ENCODE peak calls at places on chromosomes 2 and 18, in ten cellular contexts. N, T, W, O, H, R, G, B, J and Z are unnamed samples.

GRCh38 chr2:225002039-225002655 is 40.1 kb downstream of the DOCK10 start:
- DNase-seq in N (peak; percentile 61), T (no peak), W (peak; percentile 78), O (peak; percentile 43), H (peak; percentile 78), R (peak; percentile 92), G (peak; percentile 84), B (no peak), J (peak; percentile 89), Z (peak; percentile 70)

GRCh38 chr2:96906719-96907404 is 37.0 kb upstream of the SEMA4C start:
- DNase-seq in N (no peak), T (peak; percentile 54), W (peak; percentile 52), O (no peak), H (no peak), R (peak; percentile 38), G (peak; percentile 79), B (no peak), J (no peak), Z (no peak)

GRCh38 chr18:22705328-22705727 is 227.8 kb upstream of the RBBP8 start:
- DNase-seq in N (no peak), T (no peak), W (peak; percentile 75), O (no peak), H (peak; percentile 91), R (peak; percentile 94), G (no peak), B (no peak), J (peak; percentile 89), Z (peak; percentile 35)

GRCh38 chr2:42328148-42328833 is 32.7 kb downstream of the COX7A2L start:
- DNase-seq in N (peak; percentile 9), T (no peak), W (peak; percentile 50), O (peak; percentile 7), H (peak; percentile 57), R (peak; percentile 73), G (no peak), B (no peak), J (peak; percentile 68), Z (peak; percentile 40)

GRCh38 chr18:58928401-58928800 is 63.7 kb downstream of the ZNF532 start:
- DNase-seq in N (no peak), T (no peak), W (no peak), O (no peak), H (no peak), R (no peak), G (no peak), B (no peak), J (no peak), Z (no peak)

GRCh38 chr2:37324536-37324785 is 172 bp downstream of the PRKD3 start:
- DNase-seq in N (peak; percentile 92), T (peak; percentile 85), W (peak; percentile 73), O (no peak), H (peak; percentile 74), R (peak; percentile 77), G (peak; percentile 95), B (no peak), J (peak; percentile 69), Z (no peak)

GRCh38 chr18:32238635-32239268 is 48.9 kb downstream of the MEP1B start:
- DNase-seq in N (no peak), T (no peak), W (no peak), O (no peak), H (no peak), R (no peak), G (no peak), B (no peak), J (no peak), Z (no peak)

GRCh38 chr2:196218109-196218508 is 46.7 kb upstream of the STK17B start:
- DNase-seq in N (no peak), T (no peak), W (no peak), O (no peak), H (no peak), R (no peak), G (no peak), B (no peak), J (no peak), Z (no peak)

GRCh38 chr2:229733606-229734205 is 19.4 kb upstream of the DNER start:
- DNase-seq in N (no peak), T (no peak), W (no peak), O (no peak), H (no peak), R (no peak), G (no peak), B (no peak), J (no peak), Z (no peak)

GRCh38 chr2:223414646-223415045 is 187.5 kb downstream of the SCG2 start:
- DNase-seq in N (no peak), T (peak; percentile 32), W (peak; percentile 92), O (no peak), H (peak; percentile 12), R (peak; percentile 90), G (no peak), B (no peak), J (peak; percentile 62), Z (peak; percentile 93)

GRCh38 chr2:133541797-133542196 is 26.5 kb downstream of the NCKAP5 start:
- DNase-seq in N (no peak), T (no peak), W (no peak), O (no peak), H (no peak), R (no peak), G (no peak), B (no peak), J (no peak), Z (no peak)

GRCh38 chr2:126686286-126686685 is 30.3 kb downstream of the GYPC start:
- DNase-seq in N (no peak), T (no peak), W (no peak), O (no peak), H (no peak), R (no peak), G (no peak), B (no peak), J (no peak), Z (no peak)

GRCh38 chr2:43788646-43789045 is 14.8 kb downstream of the DYNC2LI1 start:
- DNase-seq in N (no peak), T (no peak), W (no peak), O (no peak), H (no peak), R (no peak), G (no peak), B (no peak), J (no peak), Z (no peak)

GRCh38 chr2:117537030-117537429 is 277.5 kb upstream of the DDX18 start:
- DNase-seq in N (no peak), T (no peak), W (no peak), O (no peak), H (no peak), R (no peak), G (no peak), B (no peak), J (no peak), Z (no peak)

GRCh38 chr2:295081-295480 is 7.2 kb upstream of the ALKAL2 start:
- DNase-seq in N (no peak), T (no peak), W (no peak), O (no peak), H (no peak), R (no peak), G (no peak), B (no peak), J (no peak), Z (no peak)

DNA sequence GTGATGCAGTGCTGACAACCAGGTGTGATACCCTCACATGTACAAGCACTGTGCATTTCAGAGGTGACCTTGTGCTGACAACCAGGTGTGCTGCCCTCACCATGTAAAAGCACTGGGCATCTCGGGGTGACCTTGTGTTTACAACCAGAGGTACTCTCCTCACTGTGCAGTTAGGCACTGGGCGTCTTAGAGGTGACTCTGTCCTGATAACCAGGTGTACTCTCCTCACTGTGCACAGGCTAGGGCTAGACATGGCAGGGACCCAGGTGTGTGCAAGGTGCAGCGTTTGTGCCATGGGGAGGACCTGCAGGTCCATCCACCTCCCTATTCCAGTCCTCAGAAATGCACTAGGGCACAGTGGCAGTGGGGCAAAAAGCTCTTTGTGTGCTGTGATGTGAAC is 8.5 kb upstream of the ALKAL2 start:
- DNase-seq in N (no peak), T (no peak), W (no peak), O (no peak), H (no peak), R (no peak), G (no peak), B (no peak), J (no peak), Z (no peak)
- TF ChIP-seq CTCF in N (no peak), T (no peak), W (no peak), O (no peak), H (no peak), R (no peak), G (no peak), B (no peak), J (no peak), Z (no peak)

DNA sequence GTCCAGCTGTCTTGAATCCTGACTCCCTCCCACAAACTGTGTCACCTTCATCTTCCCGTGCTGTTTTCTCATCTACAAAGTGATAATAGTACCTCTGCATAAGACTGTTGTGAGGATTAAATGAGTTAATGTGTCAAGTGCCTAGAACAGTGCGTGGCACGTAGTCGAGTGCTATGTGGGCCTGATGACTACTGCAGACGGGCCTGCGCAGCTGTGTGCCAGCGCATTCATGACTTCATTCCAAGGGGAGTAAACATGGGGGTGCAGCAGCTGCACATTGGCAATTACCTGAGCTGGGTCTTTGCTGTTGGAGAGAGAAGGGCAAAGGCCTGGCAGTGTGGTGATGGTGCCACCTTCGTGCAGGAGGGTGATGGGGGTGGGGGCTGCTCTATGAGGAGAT is 5.0 kb downstream of the TEX44 start:
- DNase-seq in N (no peak), T (no peak), W (no peak), O (no peak), H (no peak), R (no peak), G (no peak), B (no peak), J (no peak), Z (no peak)
- H3K4me3 ChIP-seq in N (no peak overlapping the region), T (no peak overlapping the region), W (no peak overlapping the region), O (no peak overlapping the region), H (no peak overlapping the region), R (no peak overlapping the region), G (no peak overlapping the region), B (no peak overlapping the region), J (no peak overlapping the region), Z (no peak overlapping the region)

GRCh38 chr2:81647715-81648114 is 1343.2 kb upstream of the LRRTM1 start:
- DNase-seq in N (no peak), T (no peak), W (no peak), O (no peak), H (no peak), R (no peak), G (no peak), B (no peak), J (no peak), Z (no peak)

GRCh38 chr2:81645750-81646301 is 1341.3 kb upstream of the LRRTM1 start:
- DNase-seq in N (no peak), T (no peak), W (no peak), O (no peak), H (no peak), R (no peak), G (no peak), B (no peak), J (no peak), Z (no peak)

GRCh38 chr2:81648370-81648769 is 1343.8 kb upstream of the LRRTM1 start:
- DNase-seq in N (no peak), T (no peak), W (no peak), O (no peak), H (no peak), R (no peak), G (no peak), B (no peak), J (no peak), Z (no peak)

GRCh38 chr2:81650048-81650971 is 1345.8 kb upstream of the LRRTM1 start:
- DNase-seq in N (no peak), T (no peak), W (no peak), O (peak; percentile 79), H (peak; percentile 39), R (peak; percentile 0), G (no peak), B (no peak), J (peak; percentile 1), Z (no peak)
- TF ChIP-seq CTCF in N (peak; percentile 5), T (no peak), W (no peak), O (peak; percentile 53), H (no peak), R (no peak), G (peak; percentile 44), B (no peak), J (no peak), Z (no peak)

GRCh38 chr2:63053889-63054725 is 3.5 kb downstream of the OTX1 start:
- DNase-seq in N (peak; percentile 2), T (no peak), W (no peak), O (no peak), H (no peak), R (no peak), G (peak; percentile 78), B (peak; percentile 73), J (no peak), Z (no peak)
- H3K4me3 ChIP-seq in N (peak overlapping the region; percentile 7), T (peak overlapping the region; percentile 8), W (peak overlapping the region; percentile 20), O (no peak overlapping the region), H (no peak overlapping the region), R (peak overlapping the region; percentile 3), G (peak overlapping the region; percentile 93), B (no peak overlapping the region), J (no peak overlapping the region), Z (no peak overlapping the region)